ENCODE peak calls at places on chromosomes 4 and X, in four cellular contexts. M is MCF 10A; C is cardiac muscle cell; E is naive thymus-derived CD8-positive, alpha-beta T cell. T is an unnamed sample.

GRCh38 chrX:94937491-94937890 is 1263.5 kb downstream of the FAM133A start:
- DNase-seq in E (no peak), C (no peak), M (no peak), T (no peak)

GRCh38 chrX:118644378-118644777 is 83.0 kb upstream of the IL13RA1 start:
- DNase-seq in C (peak; percentile 51), M (peak; percentile 50), E (no peak), T (no peak)

GRCh38 chrX:87664381-87664780 is 146.8 kb downstream of the KLHL4 start:
- DNase-seq in M (peak; percentile 50), E (no peak), C (peak; percentile 58), T (no peak)

GRCh38 chr4:26749867-26750266 is 110.8 kb upstream of the STIM2 start:
- DNase-seq in C (no peak), M (no peak), E (no peak), T (no peak)

GRCh38 chr4:156779046-156779445 is 192.6 kb downstream of the PDGFC start:
- DNase-seq in E (no peak), M (no peak), C (peak; percentile 43), T (no peak)

GRCh38 chr4:94507708-94508107 is 56.0 kb downstream of the PDLIM5 start:
- DNase-seq in E (no peak), M (peak; percentile 95), C (peak; percentile 94), T (no peak)

GRCh38 chrX:136616987-136617685 is 30.8 kb upstream of the CD40LG start:
- DNase-seq in M (no peak), E (no peak), C (no peak), T (no peak)

GRCh38 chrX:6228720-6229119 is at the start of gene NLGN4X:
- DNase-seq in M (no peak), E (no peak), C (no peak), T (no peak)

GRCh38 chrX:39158801-39159657 is 357.8 kb downstream of the MID1IP1 start:
- DNase-seq in C (peak; percentile 55), M (no peak), E (no peak), T (no peak)

GRCh38 chr4:89868999-89869589 is 25.6 kb upstream of the MMRN1 start:
- DNase-seq in M (peak; percentile 14), E (no peak), C (peak; percentile 27), T (no peak)

GRCh38 chrX:21968333-21968732 is 27.8 kb downstream of the SMS start:
- DNase-seq in E (no peak), C (no peak), M (no peak), T (no peak)

GRCh38 chrX:40205471-40205870 is 107.7 kb upstream of the BCOR start:
- DNase-seq in C (no peak), E (no peak), M (no peak), T (no peak)

GRCh38 chr4:182126096-182126495 is 117.1 kb upstream of the TENM3 start:
- DNase-seq in M (no peak), C (no peak), E (no peak), T (no peak)

GRCh38 chrX:134377537-134377936 is 82.4 kb upstream of the HPRT1 start:
- DNase-seq in M (peak; percentile 61), C (peak; percentile 65), E (no peak), T (peak; percentile 41)

GRCh38 chrX:21004835-21005234 is 369.4 kb upstream of the CNKSR2 start:
- DNase-seq in M (peak; percentile 42), E (no peak), C (no peak), T (no peak)

GRCh38 chrX:70960728-70961127 is 29.8 kb upstream of the SLC7A3 start:
- DNase-seq in E (no peak), C (peak; percentile 15), M (peak; percentile 33), T (no peak)